ENCODE peak calls at places on chromosomes 7 and 10, in nine cellular contexts. D, J, Y, I, S, G, Z, T and E are unnamed samples.

GRCh38 chr10:127374074-127374680 is 174.9 kb upstream of the NPS start:
- DNase-seq in D (no peak), J (no peak), Y (no peak), I (no peak), S (no peak), G (no peak), Z (no peak), T (no peak), E (no peak)

GRCh38 chr10:4409281-4409680 is 416.7 kb upstream of the AKR1E2 start:
- DNase-seq in D (no peak), J (no peak), Y (no peak), I (no peak), S (no peak), G (no peak), Z (no peak), T (no peak), E (no peak)

GRCh38 chr10:123997486-123998196 is 95.8 kb downstream of the CHST15 start:
- DNase-seq in D (no peak), J (peak; percentile 75), Y (peak; percentile 47), I (peak; percentile 93), S (peak; percentile 99), G (no peak), Z (peak; percentile 70), T (no peak), E (peak; percentile 50)

GRCh38 chr7:43727494-43727893 is 1.8 kb downstream of the COA1 start:
- DNase-seq in D (no peak), J (no peak), Y (no peak), I (no peak), S (no peak), G (no peak), Z (no peak), T (no peak), E (no peak)

GRCh38 chr7:30595461-30596042 is 874 bp downstream of the GARS1 start:
- DNase-seq in D (no peak), J (no peak), Y (no peak), I (no peak), S (no peak), G (no peak), Z (no peak), T (no peak), E (no peak)

GRCh38 chr7:105807363-105807762 is 69.0 kb downstream of the ATXN7L1 start:
- DNase-seq in D (no peak), J (no peak), Y (no peak), I (no peak), S (no peak), G (no peak), Z (no peak), T (no peak), E (no peak)

GRCh38 chr10:15387021-15387420 is 15.9 kb upstream of the FAM171A1 start:
- DNase-seq in D (no peak), J (no peak), Y (no peak), I (no peak), S (no peak), G (no peak), Z (no peak), T (no peak), E (no peak)

GRCh38 chr7:120732256-120732655 is 125.7 kb downstream of the TSPAN12 start:
- DNase-seq in D (no peak), J (no peak), Y (no peak), I (peak; percentile 10), S (no peak), G (no peak), Z (no peak), T (no peak), E (no peak)

GRCh38 chr10:114319406-114320248 is 80.6 kb downstream of the VWA2 start:
- DNase-seq in D (no peak), J (no peak), Y (no peak), I (no peak), S (no peak), G (no peak), Z (no peak), T (no peak), E (no peak)

DNA sequence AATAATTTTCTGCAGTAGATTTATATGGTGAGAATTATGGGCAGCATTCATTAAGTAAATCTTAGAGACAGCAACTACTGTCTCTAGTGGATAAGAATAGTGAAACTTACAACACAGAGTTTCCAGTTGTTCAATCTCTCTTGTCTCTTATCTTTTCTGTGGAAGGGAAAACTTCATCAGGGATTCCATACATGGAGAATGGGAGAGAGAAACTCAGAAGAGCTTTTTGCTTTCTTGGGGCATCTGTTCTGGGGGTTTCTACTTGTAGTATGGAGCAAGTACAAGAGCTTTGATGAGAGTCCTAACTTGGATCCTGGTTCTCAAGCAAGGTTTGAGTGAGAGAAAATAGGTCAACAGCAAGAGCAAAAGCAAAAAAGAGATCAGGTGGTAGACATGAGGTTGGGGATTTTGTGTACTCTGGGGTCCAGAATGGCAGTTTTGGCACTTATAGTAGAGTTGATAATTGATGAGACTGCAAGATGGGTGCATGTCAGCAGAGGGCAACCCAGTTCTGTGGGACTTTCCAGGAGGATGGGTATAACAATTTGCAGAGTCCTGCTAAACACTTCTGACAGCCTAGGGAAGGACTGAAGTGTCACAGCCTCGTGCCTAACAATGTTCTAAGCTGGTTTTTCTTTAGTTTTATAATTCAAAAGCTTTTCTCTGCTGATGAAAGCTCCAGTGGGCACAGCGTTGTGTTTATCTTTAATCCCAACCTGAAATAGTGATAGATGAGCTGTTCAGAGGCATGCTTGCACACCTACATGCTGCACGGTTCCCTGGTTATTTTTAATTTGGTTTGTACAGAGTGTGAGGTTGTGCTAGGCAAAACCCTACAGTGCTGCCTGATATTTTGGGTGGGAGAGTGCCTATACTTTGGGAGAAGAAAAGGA is 32.0 kb upstream of the STRIP2 start:
- DNase-seq in D (no peak), J (no peak), Y (no peak), I (no peak), S (peak; percentile 3), G (no peak), Z (no peak), T (no peak), E (no peak)
- TF ChIP-seq CTCF in D (no peak), J (no peak), Y (no peak), I (no peak), S (peak; percentile 16), G (no peak), Z (no peak), T (no peak), E (no peak)

GRCh38 chr10:100888957-100889356 is 23.8 kb upstream of the SLF2 start:
- DNase-seq in D (no peak), J (no peak), Y (no peak), I (no peak), S (peak; percentile 35), G (no peak), Z (peak; percentile 18), T (no peak), E (no peak)
- TF ChIP-seq CTCF in D (no peak), J (no peak), Y (no peak), I (no peak), S (peak; percentile 38), G (no peak), Z (no peak), T (peak; percentile 22), E (no peak)

GRCh38 chr10:16436758-16437539 is at the start of gene PTER:
- DNase-seq in D (peak; percentile 98), J (peak; percentile 97), Y (peak; percentile 98), I (peak; percentile 90), S (peak; percentile 94), G (peak; percentile 95), Z (peak; percentile 97), T (peak; percentile 82), E (peak; percentile 98)
- TF ChIP-seq CTCF in D (no peak), J (no peak), Y (no peak), I (no peak), S (no peak), G (no peak), Z (no peak), T (no peak), E (no peak)

GRCh38 chr7:132899833-132900232 is 182.1 kb downstream of the CHCHD3 start:
- DNase-seq in D (no peak), J (no peak), Y (no peak), I (no peak), S (no peak), G (no peak), Z (no peak), T (no peak), E (no peak)
- TF ChIP-seq CTCF in D (no peak), J (peak; percentile 15), Y (no peak), I (no peak), S (peak; percentile 1), G (no peak), Z (no peak), T (no peak), E (no peak)

DNA sequence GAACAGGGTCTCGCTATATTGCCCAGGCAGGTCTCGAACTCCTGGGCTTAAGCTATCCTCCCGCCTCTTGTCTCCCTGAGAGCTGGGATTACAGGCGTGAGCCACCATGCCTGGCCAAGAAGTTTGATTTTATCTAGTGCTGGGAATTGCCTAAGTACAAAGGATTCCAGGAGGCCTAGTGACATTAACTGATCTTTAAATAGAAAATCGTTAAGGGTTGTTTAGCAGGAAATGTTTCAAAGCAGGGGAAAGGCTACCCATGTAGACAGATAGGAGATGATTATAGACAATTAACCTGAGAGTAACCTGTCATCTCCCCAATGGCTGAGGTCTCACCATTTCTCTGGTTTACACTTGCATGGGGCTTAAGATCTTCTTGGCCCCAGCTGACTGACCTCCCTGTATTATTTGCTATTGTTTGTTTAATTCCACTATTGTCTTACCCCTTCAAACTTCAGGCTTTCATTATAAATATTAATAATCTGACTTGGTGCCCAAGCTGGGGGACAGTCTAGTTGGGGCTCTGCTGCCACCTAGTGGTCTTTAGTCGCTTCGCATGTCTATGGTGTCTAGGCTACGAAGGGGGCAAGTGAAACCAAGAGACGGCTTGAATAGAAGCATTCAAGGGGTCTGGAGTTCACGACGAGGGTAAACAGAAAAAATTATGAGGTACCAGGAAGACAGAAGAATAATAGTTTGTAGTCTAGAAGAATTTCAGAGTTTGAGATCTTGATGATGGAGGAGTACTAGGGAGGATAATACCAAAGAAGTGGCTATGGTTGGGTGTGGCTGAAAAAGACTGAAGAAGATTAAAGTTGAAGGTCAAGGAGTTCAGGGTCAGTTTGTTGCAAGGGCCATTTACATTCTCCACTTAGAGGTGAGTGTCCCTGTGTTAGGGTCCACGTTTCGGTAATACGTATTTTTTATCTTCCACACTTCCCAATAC is 40.4 kb upstream of the BPGM start:
- DNase-seq in D (peak; percentile 58), J (peak; percentile 67), Y (peak; percentile 71), I (peak; percentile 45), S (peak; percentile 69), G (peak; percentile 64), Z (peak; percentile 88), T (peak; percentile 60), E (peak; percentile 79)
- TF ChIP-seq CTCF in D (peak; percentile 47), J (peak; percentile 81), Y (peak; percentile 81), I (peak; percentile 86), S (peak; percentile 89), G (peak; percentile 67), Z (peak; percentile 94), T (peak; percentile 74), E (peak; percentile 86)